ENCODE peak calls at places on chromosomes 6 and 20, in eight cellular contexts. One of them, this sample, is unnamed.

GRCh38 chr6:106973841-106974336 is 640 bp downstream of the CD24 start:
- DNase-seq in nephron progenitor cell: peak
- DNase-seq in left lung: no peak
- DNase-seq in GM13976: peak
- DNase-seq in GM10248: no peak
- DNase-seq in stomach: peak
- DNase-seq in GM20000: no peak
- DNase-seq in fibroblast of mammary gland: no peak
- DNase-seq in this sample: peak

GRCh38 chr6:54493138-54493537 is 184.9 kb downstream of the TINAG start:
- DNase-seq in nephron progenitor cell: no peak
- DNase-seq in left lung: no peak
- DNase-seq in GM13976: no peak
- DNase-seq in GM10248: no peak
- DNase-seq in stomach: no peak
- DNase-seq in GM20000: no peak
- DNase-seq in fibroblast of mammary gland: peak
- DNase-seq in this sample: no peak

GRCh38 chr6:53603381-53604121 is 58.6 kb upstream of the GCLC start:
- DNase-seq in nephron progenitor cell: no peak
- DNase-seq in left lung: no peak
- DNase-seq in GM13976: no peak
- DNase-seq in GM10248: no peak
- DNase-seq in stomach: no peak
- DNase-seq in GM20000: no peak
- DNase-seq in fibroblast of mammary gland: peak
- DNase-seq in this sample: no peak

GRCh38 chr20:19492116-19492515 is 265.9 kb upstream of the RIN2 start:
- DNase-seq in nephron progenitor cell: no peak
- DNase-seq in left lung: no peak
- DNase-seq in GM13976: no peak
- DNase-seq in GM10248: no peak
- DNase-seq in stomach: no peak
- DNase-seq in GM20000: no peak
- DNase-seq in fibroblast of mammary gland: no peak
- DNase-seq in this sample: no peak

GRCh38 chr6:26305097-26305841 is 59.7 kb upstream of the BTN3A2 start:
- DNase-seq in nephron progenitor cell: peak
- DNase-seq in left lung: peak
- DNase-seq in GM13976: no peak
- DNase-seq in GM10248: peak
- DNase-seq in stomach: peak
- DNase-seq in GM20000: no peak
- DNase-seq in fibroblast of mammary gland: peak
- DNase-seq in this sample: peak

GRCh38 chr6:39347906-39348585 is 25.5 kb upstream of the KCNK16 start:
- DNase-seq in nephron progenitor cell: peak
- DNase-seq in left lung: peak
- DNase-seq in GM13976: peak
- DNase-seq in GM10248: peak
- DNase-seq in stomach: peak
- DNase-seq in GM20000: peak
- DNase-seq in fibroblast of mammary gland: peak
- DNase-seq in this sample: peak

GRCh38 chr20:59783020-59784010 is 150.1 kb downstream of the SYCP2 start:
- DNase-seq in nephron progenitor cell: peak
- DNase-seq in left lung: peak
- DNase-seq in GM13976: peak
- DNase-seq in GM10248: peak
- DNase-seq in stomach: peak
- DNase-seq in GM20000: peak
- DNase-seq in fibroblast of mammary gland: peak
- DNase-seq in this sample: peak

GRCh38 chr20:63191400-63191799 is 24.5 kb downstream of the YTHDF1 start:
- DNase-seq in nephron progenitor cell: no peak
- DNase-seq in left lung: no peak
- DNase-seq in GM13976: no peak
- DNase-seq in GM10248: no peak
- DNase-seq in stomach: peak
- DNase-seq in GM20000: no peak
- DNase-seq in fibroblast of mammary gland: no peak
- DNase-seq in this sample: no peak

GRCh38 chr6:29478740-29479139 is 9.0 kb downstream of the MAS1L start:
- DNase-seq in nephron progenitor cell: no peak
- DNase-seq in left lung: no peak
- DNase-seq in GM13976: no peak
- DNase-seq in GM10248: no peak
- DNase-seq in stomach: no peak
- DNase-seq in GM20000: no peak
- DNase-seq in fibroblast of mammary gland: no peak
- DNase-seq in this sample: no peak

GRCh38 chr6:157966990-157967389 is 14.7 kb upstream of the SYNJ2 start:
- DNase-seq in nephron progenitor cell: no peak
- DNase-seq in left lung: no peak
- DNase-seq in GM13976: no peak
- DNase-seq in GM10248: no peak
- DNase-seq in stomach: peak
- DNase-seq in GM20000: no peak
- DNase-seq in fibroblast of mammary gland: no peak
- DNase-seq in this sample: no peak

GRCh38 chr6:7827142-7827541 is 83.4 kb downstream of the TXNDC5 start:
- DNase-seq in nephron progenitor cell: no peak
- DNase-seq in left lung: no peak
- DNase-seq in GM13976: no peak
- DNase-seq in GM10248: no peak
- DNase-seq in stomach: no peak
- DNase-seq in GM20000: no peak
- DNase-seq in fibroblast of mammary gland: peak
- DNase-seq in this sample: no peak

GRCh38 chr6:169913096-169913615 is 161.7 kb downstream of the ERMARD start:
- DNase-seq in nephron progenitor cell: no peak
- DNase-seq in left lung: no peak
- DNase-seq in GM13976: no peak
- DNase-seq in GM10248: no peak
- DNase-seq in stomach: no peak
- DNase-seq in GM20000: no peak
- DNase-seq in fibroblast of mammary gland: no peak
- DNase-seq in this sample: no peak

GRCh38 chr6:120992257-120992656 is 342.0 kb downstream of the TBC1D32 start:
- DNase-seq in nephron progenitor cell: no peak
- DNase-seq in left lung: no peak
- DNase-seq in GM13976: no peak
- DNase-seq in GM10248: no peak
- DNase-seq in stomach: no peak
- DNase-seq in GM20000: no peak
- DNase-seq in fibroblast of mammary gland: no peak
- DNase-seq in this sample: no peak

GRCh38 chr6:19866900-19867627 is 29.9 kb downstream of the ID4 start:
- DNase-seq in nephron progenitor cell: no peak
- DNase-seq in left lung: no peak
- DNase-seq in GM13976: no peak
- DNase-seq in GM10248: no peak
- DNase-seq in stomach: no peak
- DNase-seq in GM20000: no peak
- DNase-seq in fibroblast of mammary gland: peak
- DNase-seq in this sample: no peak

GRCh38 chr6:18477301-18477941 is 90.3 kb downstream of the RNF144B start:
- DNase-seq in nephron progenitor cell: no peak
- DNase-seq in left lung: no peak
- DNase-seq in GM13976: no peak
- DNase-seq in GM10248: no peak
- DNase-seq in stomach: no peak
- DNase-seq in GM20000: no peak
- DNase-seq in fibroblast of mammary gland: peak
- DNase-seq in this sample: no peak

GRCh38 chr20:23320317-23320716 is 30.3 kb upstream of the NXT1 start:
- DNase-seq in nephron progenitor cell: no peak
- DNase-seq in left lung: no peak
- DNase-seq in GM13976: no peak
- DNase-seq in GM10248: no peak
- DNase-seq in stomach: no peak
- DNase-seq in GM20000: no peak
- DNase-seq in fibroblast of mammary gland: peak
- DNase-seq in this sample: no peak
- TF ChIP-seq CTCF in nephron progenitor cell: no peak
- TF ChIP-seq CTCF in left lung: peak
- TF ChIP-seq CTCF in GM13976: no peak
- TF ChIP-seq CTCF in GM10248: no peak
- TF ChIP-seq CTCF in stomach: no peak
- TF ChIP-seq CTCF in GM20000: no peak
- TF ChIP-seq CTCF in fibroblast of mammary gland: peak
- TF ChIP-seq CTCF in this sample: no peak

GRCh38 chr20:57378646-57379262 is 12.4 kb upstream of the RBM38 start:
- DNase-seq in nephron progenitor cell: no peak
- DNase-seq in left lung: no peak
- DNase-seq in GM13976: no peak
- DNase-seq in GM10248: no peak
- DNase-seq in stomach: no peak
- DNase-seq in GM20000: no peak
- DNase-seq in fibroblast of mammary gland: no peak
- DNase-seq in this sample: no peak
- TF ChIP-seq CTCF in nephron progenitor cell: no peak
- TF ChIP-seq CTCF in left lung: no peak
- TF ChIP-seq CTCF in GM13976: no peak
- TF ChIP-seq CTCF in GM10248: no peak
- TF ChIP-seq CTCF in stomach: no peak
- TF ChIP-seq CTCF in GM20000: no peak
- TF ChIP-seq CTCF in fibroblast of mammary gland: no peak
- TF ChIP-seq CTCF in this sample: no peak

GRCh38 chr6:11123978-11124377 is 12.5 kb upstream of the ERVFRD-1 start:
- DNase-seq in nephron progenitor cell: no peak
- DNase-seq in left lung: no peak
- DNase-seq in GM13976: no peak
- DNase-seq in GM10248: no peak
- DNase-seq in stomach: no peak
- DNase-seq in GM20000: no peak
- DNase-seq in fibroblast of mammary gland: no peak
- DNase-seq in this sample: no peak
- TF ChIP-seq CTCF in nephron progenitor cell: no peak
- TF ChIP-seq CTCF in left lung: no peak
- TF ChIP-seq CTCF in GM13976: no peak
- TF ChIP-seq CTCF in GM10248: no peak
- TF ChIP-seq CTCF in stomach: no peak
- TF ChIP-seq CTCF in GM20000: no peak
- TF ChIP-seq CTCF in fibroblast of mammary gland: peak
- TF ChIP-seq CTCF in this sample: no peak

GRCh38 chr6:30752164-30752927 is 8.0 kb upstream of the IER3 start:
- DNase-seq in nephron progenitor cell: no peak
- DNase-seq in left lung: peak
- DNase-seq in GM13976: no peak
- DNase-seq in GM10248: no peak
- DNase-seq in stomach: peak
- DNase-seq in GM20000: no peak
- DNase-seq in fibroblast of mammary gland: peak
- DNase-seq in this sample: no peak
- TF ChIP-seq CTCF in nephron progenitor cell: no peak
- TF ChIP-seq CTCF in left lung: no peak
- TF ChIP-seq CTCF in GM13976: no peak
- TF ChIP-seq CTCF in GM10248: no peak
- TF ChIP-seq CTCF in stomach: no peak
- TF ChIP-seq CTCF in GM20000: no peak
- TF ChIP-seq CTCF in fibroblast of mammary gland: peak
- TF ChIP-seq CTCF in this sample: no peak

DNA sequence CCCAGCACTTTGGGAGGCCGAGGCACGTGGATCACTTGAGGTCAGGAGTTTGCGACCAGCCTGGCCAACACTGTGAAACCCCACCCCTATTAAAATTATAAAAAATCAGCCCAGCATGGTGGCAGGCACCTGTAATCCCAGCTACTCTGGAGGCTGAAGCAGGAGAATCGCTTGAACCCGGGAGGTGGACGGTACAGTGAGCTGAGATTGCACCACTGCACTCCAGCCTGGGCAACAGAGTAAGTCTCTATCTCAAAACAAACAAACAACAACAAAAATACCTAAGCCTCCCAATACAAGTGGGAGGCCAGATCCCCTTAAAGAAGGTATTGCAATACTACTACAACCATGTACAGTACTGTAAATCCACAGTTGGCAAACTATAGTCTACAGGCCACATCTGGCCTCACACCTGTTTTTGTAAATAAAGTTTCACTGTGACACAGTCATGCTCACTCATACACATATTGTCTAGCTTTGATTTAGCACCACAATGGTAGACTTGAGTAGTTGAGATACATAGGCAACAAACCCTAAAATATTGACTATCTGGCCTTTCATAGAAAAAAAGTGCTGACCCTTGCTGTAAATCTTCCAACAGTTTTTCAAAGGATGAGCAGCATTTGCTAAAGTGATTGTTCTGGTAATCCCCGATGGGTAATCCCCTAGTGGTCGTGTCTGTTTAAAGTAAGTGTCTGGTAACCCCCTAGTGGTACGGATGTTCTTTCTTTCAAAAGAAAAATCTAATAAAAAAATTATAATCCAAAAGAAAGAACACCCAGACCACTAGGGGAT is 202.0 kb downstream of the RNGTT start:
- DNase-seq in nephron progenitor cell: no peak
- DNase-seq in left lung: no peak
- DNase-seq in GM13976: peak
- DNase-seq in GM10248: peak
- DNase-seq in stomach: no peak
- DNase-seq in GM20000: peak
- DNase-seq in fibroblast of mammary gland: no peak
- DNase-seq in this sample: peak
- TF ChIP-seq CTCF in nephron progenitor cell: no peak
- TF ChIP-seq CTCF in left lung: no peak
- TF ChIP-seq CTCF in GM13976: peak
- TF ChIP-seq CTCF in GM10248: peak
- TF ChIP-seq CTCF in stomach: no peak
- TF ChIP-seq CTCF in GM20000: no peak
- TF ChIP-seq CTCF in fibroblast of mammary gland: no peak
- TF ChIP-seq CTCF in this sample: peak

This sample was measured in activated CD8-positive, alpha-beta T cell treated with anti-CD3 and anti-CD28 coated beads for 36 hours.